ENCODE peak calls at places on chromosomes 2 and 18, in four cellular contexts. X is neural progenitor cell, J is PC-9, O is hepatocyte. H is an unnamed sample.

GRCh38 chr2:231605607-231606091 is 13.0 kb downstream of the TEX44 start:
- DNase-seq in X (no peak), J (no peak), O (no peak), H (no peak)

GRCh38 chr2:120343433-120344105 is 2.4 kb upstream of the INHBB start:
- DNase-seq in X (peak), J (peak), O (peak), H (peak)

GRCh38 chr18:72207280-72207679 is 336.9 kb downstream of the CBLN2 start:
- DNase-seq in X (no peak), J (no peak), O (no peak), H (no peak)

GRCh38 chr18:48874233-48874632 is 76.5 kb downstream of the SMAD7 start:
- DNase-seq in X (no peak), J (no peak), O (no peak), H (no peak)

GRCh38 chr2:101812226-101812625 is 114.7 kb downstream of the MAP4K4 start:
- DNase-seq in X (no peak), J (no peak), O (no peak), H (no peak)

GRCh38 chr2:30514861-30515435 is 67.9 kb downstream of the LCLAT1 start:
- DNase-seq in X (no peak), J (peak), O (no peak), H (no peak)

GRCh38 chr2:171630812-171631626 is 56.2 kb upstream of the DYNC1I2 start:
- DNase-seq in X (peak), J (no peak), O (peak), H (no peak)

GRCh38 chr2:131076707-131077106 is 16.6 kb downstream of the FAM168B start:
- DNase-seq in X (no peak), J (no peak), O (peak), H (no peak)

GRCh38 chr18:74509856-74510769 is 13.9 kb downstream of the CNDP2 start:
- DNase-seq in X (no peak), J (no peak), O (no peak), H (no peak)

GRCh38 chr2:109057686-109058085 is 68.7 kb upstream of the EDAR start:
- DNase-seq in X (peak), J (no peak), O (no peak), H (no peak)

GRCh38 chr2:161371869-161372268 is 44.2 kb upstream of the TBR1 start:
- DNase-seq in X (no peak), J (no peak), O (no peak), H (no peak)

GRCh38 chr2:168211664-168212163 is 35.7 kb downstream of the STK39 start:
- DNase-seq in X (no peak), J (no peak), O (no peak), H (no peak)

GRCh38 chr2:30798536-30798991 is 8.7 kb downstream of the CAPN13 start:
- DNase-seq in X (no peak), J (no peak), O (no peak), H (no peak)

GRCh38 chr2:9288233-9288632 is 81.6 kb downstream of the ASAP2 start:
- DNase-seq in X (no peak), J (peak), O (no peak), H (peak)

GRCh38 chr2:31207790-31208189 is 9.5 kb downstream of the CAPN14 start:
- DNase-seq in X (peak), J (peak), O (no peak), H (no peak)

GRCh38 chr2:221779614-221780067 is 207.5 kb upstream of the EPHA4 start:
- DNase-seq in X (no peak), J (no peak), O (peak), H (no peak)

GRCh38 chr2:203928849-203929248 is 7.7 kb upstream of the ICOS start:
- DNase-seq in X (no peak), J (no peak), O (no peak), H (no peak)

GRCh38 chr2:190695739-190696138 is 46.9 kb downstream of the NAB1 start:
- DNase-seq in X (no peak), J (no peak), O (no peak), H (no peak)

GRCh38 chr18:60826346-60826745 is 453.8 kb upstream of the MC4R start:
- DNase-seq in X (peak), J (no peak), O (no peak), H (no peak)

GRCh38 chr2:94877129-94877528 is 5.9 kb downstream of the TEKT4 start:
- DNase-seq in X (no peak), J (no peak), O (no peak), H (no peak)

GRCh38 chr2:37623971-37624897 is 47.2 kb downstream of the CDC42EP3 start:
- DNase-seq in X (no peak), J (no peak), O (no peak), H (peak)

GRCh38 chr2:198913394-198914152 is 544.2 kb downstream of the SATB2 start:
- DNase-seq in X (no peak), J (no peak), O (no peak), H (peak)

GRCh38 chr2:9286553-9287399 is 80.2 kb downstream of the ASAP2 start:
- DNase-seq in X (no peak), J (peak), O (no peak), H (peak)

GRCh38 chr2:142218471-142218870 is 87.7 kb upstream of the LRP1B start:
- DNase-seq in X (no peak), J (no peak), O (no peak), H (peak)

GRCh38 chr18:76615065-76615733 is 120.2 kb upstream of the ZNF516 start:
- DNase-seq in X (no peak), J (no peak), O (no peak), H (no peak)

GRCh38 chr18:76613058-76613457 is 118.0 kb upstream of the ZNF516 start:
- DNase-seq in X (no peak), J (no peak), O (no peak), H (no peak)

GRCh38 chr18:76610012-76610411 is 115.0 kb upstream of the ZNF516 start:
- DNase-seq in X (no peak), J (no peak), O (no peak), H (no peak)

GRCh38 chr18:76613721-76614120 is 118.7 kb upstream of the ZNF516 start:
- DNase-seq in X (no peak), J (no peak), O (no peak), H (no peak)

DNA sequence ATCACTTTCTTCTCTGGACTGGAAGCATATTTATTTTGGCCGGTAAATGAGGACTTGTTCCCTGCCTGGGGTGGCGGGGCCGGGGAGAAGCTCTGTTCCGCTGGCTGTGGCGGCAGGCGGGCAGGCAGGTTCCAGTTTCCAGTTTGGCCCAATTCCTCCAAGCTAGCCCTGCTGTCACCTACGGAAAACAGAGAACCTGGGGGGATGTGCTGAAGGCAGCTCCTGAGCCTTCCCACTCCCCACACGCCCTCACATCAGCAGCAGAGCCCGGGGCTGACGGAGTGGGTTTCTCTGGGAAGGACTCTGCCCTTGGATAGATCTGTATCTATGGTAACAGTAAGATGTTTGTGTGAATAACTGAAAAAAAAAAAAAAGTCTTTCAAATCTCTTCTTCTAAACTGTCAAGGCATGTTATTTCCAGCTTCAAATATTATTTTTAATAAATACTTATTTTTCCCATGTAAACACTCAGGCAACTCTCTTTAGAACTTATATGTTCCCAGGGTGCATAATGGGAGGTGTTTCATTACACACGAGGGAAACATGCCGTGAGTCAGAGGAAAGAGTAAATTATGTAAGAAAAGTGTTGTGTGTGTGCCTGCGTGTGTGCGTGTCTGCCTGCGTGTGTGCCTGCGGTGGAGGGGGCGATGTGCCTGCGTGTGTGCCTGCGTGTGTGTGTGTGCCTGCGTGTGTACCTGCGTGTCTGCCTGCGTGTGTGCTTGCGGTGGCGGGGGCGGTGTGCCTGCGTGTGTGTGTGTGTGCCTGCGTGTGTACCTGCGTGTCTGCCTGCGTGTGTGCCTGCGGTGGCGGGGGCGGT is 116.1 kb upstream of the ZNF516 start:
- DNase-seq in X (no peak), J (no peak), O (peak), H (peak)
- TF ChIP-seq EZH2 in X (no peak), J (no peak), O (no peak), H (no peak)

DNA sequence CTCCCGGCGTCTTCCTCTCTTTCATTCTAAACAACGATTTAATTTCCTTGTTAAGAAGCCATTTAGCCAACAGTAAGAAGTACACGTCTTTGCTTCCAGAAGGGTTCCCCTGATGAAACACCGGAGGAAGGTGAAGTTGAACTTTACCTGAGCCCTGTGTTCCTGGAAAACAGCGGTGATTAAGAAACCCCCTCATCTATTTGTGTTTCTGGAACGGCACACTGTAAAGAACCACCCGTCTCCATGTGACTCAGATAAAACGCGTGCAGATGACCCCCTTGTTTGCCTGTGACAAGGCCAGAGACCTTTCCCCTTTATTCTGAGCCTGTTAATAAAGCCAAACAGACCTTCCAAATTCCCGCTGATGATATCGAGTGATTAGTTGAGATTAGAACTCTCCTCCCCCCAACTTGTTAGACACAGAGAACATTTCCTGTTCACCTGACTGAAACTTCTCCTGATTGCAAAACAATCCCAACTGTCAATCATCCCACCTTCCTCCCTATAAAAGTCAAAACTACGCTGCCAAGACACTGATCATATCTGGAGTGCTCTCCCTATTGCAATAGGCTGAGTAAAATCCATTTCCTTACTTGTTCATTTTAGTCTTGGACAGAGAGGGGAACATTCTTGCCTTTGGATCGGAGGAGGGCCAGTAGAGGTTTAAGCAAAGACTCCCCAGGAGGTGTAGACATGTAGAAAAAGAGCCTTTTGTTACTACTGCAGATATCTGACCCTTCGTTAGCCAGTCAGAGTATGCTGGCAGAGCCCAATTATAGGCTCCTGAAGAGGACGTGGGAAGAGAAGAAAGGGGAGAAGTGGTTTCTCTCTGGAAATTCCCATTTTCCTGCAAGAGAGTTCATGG is 883 bp upstream of the IWS1 start:
- DNase-seq in X (peak), J (peak), O (peak), H (peak)
- H2AFZ ChIP-seq in X (peak), J (peak), O (peak), H (peak)

DNA sequence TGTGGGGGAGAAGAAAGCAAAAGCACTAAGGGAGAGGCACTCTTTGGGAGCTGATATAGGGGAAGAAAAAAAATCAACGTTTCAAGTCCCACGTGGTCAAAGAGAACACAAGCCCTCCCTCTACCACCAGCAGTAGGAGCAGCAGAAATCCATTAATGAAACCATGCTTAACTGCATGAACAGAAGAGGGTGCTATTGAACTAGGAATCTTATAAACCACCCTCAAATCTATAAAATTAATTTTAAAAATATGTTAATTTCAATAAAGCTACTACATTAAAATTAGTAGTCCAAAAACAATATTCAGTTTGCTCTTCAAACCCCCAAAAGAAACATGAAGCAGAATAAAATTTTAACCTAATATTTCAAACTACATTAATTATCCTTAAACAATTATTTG is 147.8 kb downstream of the TMEM18 start:
- DNase-seq in X (peak), J (no peak), O (peak), H (no peak)
- TF ChIP-seq CTCF in X (peak), J (peak), O (peak), H (no peak)

GRCh38 chr2:104046466-104046865 is 807.4 kb upstream of the POU3F3 start:
- DNase-seq in X (no peak), J (no peak), O (no peak), H (no peak)

GRCh38 chr2:104056451-104056850 is 797.5 kb upstream of the POU3F3 start:
- DNase-seq in X (no peak), J (no peak), O (no peak), H (no peak)

GRCh38 chr2:104049433-104049832 is 804.5 kb upstream of the POU3F3 start:
- DNase-seq in X (no peak), J (no peak), O (no peak), H (no peak)

GRCh38 chr2:104052341-104052740 is 801.6 kb upstream of the POU3F3 start:
- DNase-seq in X (peak), J (no peak), O (no peak), H (no peak)

DNA sequence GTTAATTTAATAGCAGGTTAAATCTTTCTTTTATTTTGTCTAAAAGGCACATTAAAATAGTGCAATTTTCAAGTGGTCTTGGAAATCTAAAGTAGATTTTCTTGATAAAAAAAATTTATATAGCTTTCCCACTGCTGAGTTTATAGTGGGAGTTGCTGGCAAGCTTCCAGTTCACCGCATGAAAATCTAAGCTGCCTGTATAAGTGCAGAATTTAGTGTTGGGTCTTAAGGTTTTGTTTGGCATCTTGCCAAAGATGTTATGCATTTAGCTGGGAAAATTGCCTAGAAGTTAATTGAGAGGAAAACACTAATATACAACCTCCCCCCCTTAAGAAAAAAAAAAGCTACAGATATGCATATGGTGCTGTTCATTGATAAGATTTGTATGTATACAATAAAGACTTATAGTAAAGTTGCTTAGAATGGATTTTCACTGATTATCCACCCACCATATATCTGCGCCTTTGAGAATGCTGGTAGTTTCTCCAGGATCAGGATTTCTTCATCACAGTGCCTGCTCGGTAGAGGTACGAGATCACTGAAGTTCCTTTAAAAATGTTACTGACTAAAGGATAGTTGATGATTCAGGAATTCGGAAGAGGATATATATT is 803.2 kb upstream of the POU3F3 start:
- DNase-seq in X (no peak), J (no peak), O (no peak), H (no peak)
- TF ChIP-seq EZH2 in X (no peak), J (no peak), O (no peak), H (no peak)

GRCh38 chr2:227834423-227834822 is 20.8 kb downstream of the CCL20 start:
- DNase-seq in X (no peak), J (no peak), O (no peak), H (peak)
- H2AFZ ChIP-seq in X (no peak), J (no peak), O (no peak), H (no peak)

GRCh38 chr2:62297642-62298010 is 101.7 kb downstream of the B3GNT2 start:
- DNase-seq in X (peak), J (no peak), O (no peak), H (no peak)
- TF ChIP-seq CTCF in X (peak), J (no peak), O (peak), H (peak)

GRCh38 chr2:24123212-24124002 is at the start of the genes FAM228B and PFN4:
- DNase-seq in X (peak), J (peak), O (peak), H (peak)
- TF ChIP-seq EZH2 in X (peak), J (no peak), O (no peak), H (no peak)

GRCh38 chr2:86439879-86440630 is 1.1 kb upstream of the KDM3A start:
- DNase-seq in X (no peak), J (no peak), O (no peak), H (no peak)
- H2AFZ ChIP-seq in X (peak), J (peak), O (peak), H (peak)